ENCODE peak calls at places on chromosomes 3 and 15, in six cellular contexts. I, E, Y, T, L and U are unnamed samples.

GRCh38 chr3:23874359-23875120 is 42.2 kb downstream of the NKIRAS1 start:
- DNase-seq in I (peak), E (no peak), Y (no peak), T (no peak), L (no peak), U (no peak)

GRCh38 chr3:146136647-146137046 is 24.3 kb downstream of the PLOD2 start:
- DNase-seq in I (no peak), E (no peak), Y (no peak), T (no peak), L (no peak), U (no peak)

GRCh38 chr15:64536244-64536836 is 76.0 kb downstream of the ZNF609 start:
- DNase-seq in I (peak), E (peak), Y (no peak), T (no peak), L (no peak), U (no peak)

GRCh38 chr3:11548721-11549131 is 95.0 kb downstream of the VGLL4 start:
- DNase-seq in I (peak), E (no peak), Y (peak), T (no peak), L (no peak), U (no peak)

GRCh38 chr3:87901141-87901540 is 157.7 kb downstream of the CGGBP1 start:
- DNase-seq in I (no peak), E (no peak), Y (no peak), T (no peak), L (no peak), U (no peak)

GRCh38 chr3:105791134-105791533 is 77.7 kb downstream of the CBLB start:
- DNase-seq in I (peak), E (no peak), Y (no peak), T (no peak), L (no peak), U (no peak)

GRCh38 chr3:127459205-127459604 is 131.3 kb downstream of the TPRA1 start:
- DNase-seq in I (no peak), E (no peak), Y (no peak), T (no peak), L (no peak), U (no peak)

GRCh38 chr3:193743702-193744047 is 150.7 kb downstream of the OPA1 start:
- DNase-seq in I (no peak), E (no peak), Y (no peak), T (no peak), L (no peak), U (no peak)

GRCh38 chr3:172040976-172041963 is 1.9 kb downstream of the FNDC3B start:
- DNase-seq in I (peak), E (no peak), Y (no peak), T (no peak), L (peak), U (no peak)

GRCh38 chr3:14913071-14913925 is 34.1 kb upstream of the NR2C2 start:
- DNase-seq in I (no peak), E (no peak), Y (no peak), T (no peak), L (no peak), U (no peak)

GRCh38 chr3:154759966-154760365 is 320.2 kb upstream of the MME start:
- DNase-seq in I (no peak), E (no peak), Y (no peak), T (no peak), L (no peak), U (no peak)

GRCh38 chr3:127889976-127890650 is 24.9 kb upstream of the KBTBD12 start:
- DNase-seq in I (peak), E (no peak), Y (no peak), T (no peak), L (no peak), U (no peak)

GRCh38 chr3:56291244-56291680 is 177.0 kb downstream of the ERC2 start:
- DNase-seq in I (peak), E (no peak), Y (no peak), T (no peak), L (no peak), U (no peak)

GRCh38 chr3:111747490-111747889 is 111.6 kb upstream of the PHLDB2 start:
- DNase-seq in I (peak), E (no peak), Y (no peak), T (no peak), L (no peak), U (no peak)

GRCh38 chr3:16026753-16027152 is 147.7 kb upstream of the GALNT15 start:
- DNase-seq in I (no peak), E (no peak), Y (no peak), T (no peak), L (no peak), U (no peak)

GRCh38 chr3:50274371-50275104 is 4.3 kb upstream of the LSMEM2 start:
- DNase-seq in I (peak), E (peak), Y (no peak), T (peak), L (peak), U (peak)

GRCh38 chr15:78394981-78395619 is 42.9 kb upstream of the IREB2 start:
- DNase-seq in I (no peak), E (no peak), Y (no peak), T (no peak), L (peak), U (no peak)

GRCh38 chr15:31016446-31016915 is 25.1 kb upstream of the MTMR10 start:
- DNase-seq in I (peak), E (no peak), Y (no peak), T (no peak), L (no peak), U (no peak)

GRCh38 chr3:146746190-146746589 is 141.0 kb upstream of the PLSCR5 start:
- DNase-seq in I (peak), E (no peak), Y (no peak), T (no peak), L (no peak), U (no peak)

GRCh38 chr15:42921049-42921731 is 612 bp upstream of the TTBK2 start:
- DNase-seq in I (peak), E (no peak), Y (peak), T (peak), L (no peak), U (peak)

GRCh38 chr3:144557515-144557914 is 585.9 kb downstream of the DIPK2A start:
- DNase-seq in I (no peak), E (no peak), Y (no peak), T (no peak), L (no peak), U (no peak)

GRCh38 chr3:196144383-196145105 is 62.7 kb upstream of the TFRC start:
- DNase-seq in I (peak), E (no peak), Y (no peak), T (no peak), L (no peak), U (no peak)

GRCh38 chr3:42161050-42161935 is 70.1 kb downstream of the TRAK1 start:
- DNase-seq in I (peak), E (peak), Y (no peak), T (no peak), L (no peak), U (no peak)

GRCh38 chr3:104943931-104944330 is 422.8 kb upstream of the ALCAM start:
- DNase-seq in I (peak), E (no peak), Y (no peak), T (no peak), L (no peak), U (no peak)

GRCh38 chr3:23704316-23704715 is 101.4 kb upstream of the UBE2E1 start:
- DNase-seq in I (peak), E (no peak), Y (no peak), T (no peak), L (no peak), U (no peak)

GRCh38 chr3:192947421-192947820 is 29.8 kb upstream of the MB21D2 start:
- DNase-seq in I (peak), E (no peak), Y (no peak), T (no peak), L (no peak), U (no peak)

GRCh38 chr3:100796556-100796955 is 87.3 kb downstream of the TFG start:
- DNase-seq in I (peak), E (no peak), Y (no peak), T (no peak), L (no peak), U (no peak)